ENCODE peak calls at places on chromosomes 6 and 20, in seven cellular contexts. One of them, this sample, is unnamed.

GRCh38 chr6:41488392-41489129 is 57.6 kb upstream of the FOXP4 start:
- DNase-seq in T1000: peak
- DNase-seq in activated CD8-positive, alpha-beta T cell treated with anti-CD3 and anti-CD28 coated beads for 36 hours: no peak
- DNase-seq in kidney: peak
- DNase-seq in T47D: no peak
- DNase-seq in nephron progenitor cell: peak
- DNase-seq in putamen: no peak
- DNase-seq in this sample: no peak

GRCh38 chr20:62616728-62617621 is 25.3 kb upstream of the SLCO4A1 start:
- DNase-seq in T1000: no peak
- DNase-seq in activated CD8-positive, alpha-beta T cell treated with anti-CD3 and anti-CD28 coated beads for 36 hours: peak
- DNase-seq in kidney: peak
- DNase-seq in T47D: peak
- DNase-seq in nephron progenitor cell: peak
- DNase-seq in putamen: no peak
- DNase-seq in this sample: peak

GRCh38 chr6:33392979-33393378 is 1.4 kb downstream of the KIFC1 start:
- DNase-seq in T1000: no peak
- DNase-seq in activated CD8-positive, alpha-beta T cell treated with anti-CD3 and anti-CD28 coated beads for 36 hours: no peak
- DNase-seq in kidney: no peak
- DNase-seq in T47D: no peak
- DNase-seq in nephron progenitor cell: no peak
- DNase-seq in putamen: no peak
- DNase-seq in this sample: no peak

GRCh38 chr6:34243131-34243771 is 5.6 kb downstream of the SMIM29 start:
- DNase-seq in T1000: no peak
- DNase-seq in activated CD8-positive, alpha-beta T cell treated with anti-CD3 and anti-CD28 coated beads for 36 hours: peak
- DNase-seq in kidney: peak
- DNase-seq in T47D: no peak
- DNase-seq in nephron progenitor cell: no peak
- DNase-seq in putamen: no peak
- DNase-seq in this sample: no peak

GRCh38 chr6:156791261-156791850 is 14.2 kb downstream of the ARID1B start:
- DNase-seq in T1000: no peak
- DNase-seq in activated CD8-positive, alpha-beta T cell treated with anti-CD3 and anti-CD28 coated beads for 36 hours: peak
- DNase-seq in kidney: no peak
- DNase-seq in T47D: no peak
- DNase-seq in nephron progenitor cell: no peak
- DNase-seq in putamen: no peak
- DNase-seq in this sample: no peak

GRCh38 chr6:98041072-98041471 is 758.1 kb upstream of the MMS22L start:
- DNase-seq in T1000: no peak
- DNase-seq in activated CD8-positive, alpha-beta T cell treated with anti-CD3 and anti-CD28 coated beads for 36 hours: no peak
- DNase-seq in kidney: no peak
- DNase-seq in T47D: no peak
- DNase-seq in nephron progenitor cell: no peak
- DNase-seq in putamen: no peak
- DNase-seq in this sample: no peak

GRCh38 chr6:67112120-67112519 is 1405.1 kb upstream of the EYS start:
- DNase-seq in T1000: no peak
- DNase-seq in activated CD8-positive, alpha-beta T cell treated with anti-CD3 and anti-CD28 coated beads for 36 hours: no peak
- DNase-seq in kidney: no peak
- DNase-seq in T47D: no peak
- DNase-seq in nephron progenitor cell: no peak
- DNase-seq in putamen: no peak
- DNase-seq in this sample: no peak

GRCh38 chr6:100491947-100492670 is 27.4 kb upstream of the SIM1 start:
- DNase-seq in T1000: no peak
- DNase-seq in activated CD8-positive, alpha-beta T cell treated with anti-CD3 and anti-CD28 coated beads for 36 hours: no peak
- DNase-seq in kidney: no peak
- DNase-seq in T47D: no peak
- DNase-seq in nephron progenitor cell: no peak
- DNase-seq in putamen: no peak
- DNase-seq in this sample: no peak

GRCh38 chr6:88311561-88311960 is 145.4 kb upstream of the CNR1 start:
- DNase-seq in T1000: no peak
- DNase-seq in activated CD8-positive, alpha-beta T cell treated with anti-CD3 and anti-CD28 coated beads for 36 hours: no peak
- DNase-seq in kidney: peak
- DNase-seq in T47D: no peak
- DNase-seq in nephron progenitor cell: no peak
- DNase-seq in putamen: no peak
- DNase-seq in this sample: no peak

GRCh38 chr6:153003294-153003645 is 761 bp upstream of the MTRF1L start:
- DNase-seq in T1000: no peak
- DNase-seq in activated CD8-positive, alpha-beta T cell treated with anti-CD3 and anti-CD28 coated beads for 36 hours: no peak
- DNase-seq in kidney: no peak
- DNase-seq in T47D: no peak
- DNase-seq in nephron progenitor cell: no peak
- DNase-seq in putamen: peak
- DNase-seq in this sample: peak

GRCh38 chr6:125546827-125547226 is 202.6 kb upstream of the HEY2 start:
- DNase-seq in T1000: no peak
- DNase-seq in activated CD8-positive, alpha-beta T cell treated with anti-CD3 and anti-CD28 coated beads for 36 hours: no peak
- DNase-seq in kidney: no peak
- DNase-seq in T47D: peak
- DNase-seq in nephron progenitor cell: no peak
- DNase-seq in putamen: no peak
- DNase-seq in this sample: no peak

GRCh38 chr6:137389150-137389664 is 105.0 kb downstream of the OLIG3 start:
- DNase-seq in T1000: no peak
- DNase-seq in activated CD8-positive, alpha-beta T cell treated with anti-CD3 and anti-CD28 coated beads for 36 hours: peak
- DNase-seq in kidney: no peak
- DNase-seq in T47D: no peak
- DNase-seq in nephron progenitor cell: no peak
- DNase-seq in putamen: peak
- DNase-seq in this sample: peak

GRCh38 chr6:130613176-130613575 is 214.0 kb upstream of the SMLR1 start:
- DNase-seq in T1000: no peak
- DNase-seq in activated CD8-positive, alpha-beta T cell treated with anti-CD3 and anti-CD28 coated beads for 36 hours: no peak
- DNase-seq in kidney: no peak
- DNase-seq in T47D: no peak
- DNase-seq in nephron progenitor cell: no peak
- DNase-seq in putamen: no peak
- DNase-seq in this sample: no peak

GRCh38 chr6:2450546-2450945 is 205.1 kb upstream of the GMDS start:
- DNase-seq in T1000: no peak
- DNase-seq in activated CD8-positive, alpha-beta T cell treated with anti-CD3 and anti-CD28 coated beads for 36 hours: no peak
- DNase-seq in kidney: no peak
- DNase-seq in T47D: no peak
- DNase-seq in nephron progenitor cell: no peak
- DNase-seq in putamen: no peak
- DNase-seq in this sample: no peak

GRCh38 chr6:43014434-43014909 is 423 bp downstream of the KLHDC3 start:
- DNase-seq in T1000: no peak
- DNase-seq in activated CD8-positive, alpha-beta T cell treated with anti-CD3 and anti-CD28 coated beads for 36 hours: no peak
- DNase-seq in kidney: no peak
- DNase-seq in T47D: peak
- DNase-seq in nephron progenitor cell: no peak
- DNase-seq in putamen: no peak
- DNase-seq in this sample: no peak

GRCh38 chr6:97059473-97059872 is 134.9 kb downstream of the KLHL32 start:
- DNase-seq in T1000: no peak
- DNase-seq in activated CD8-positive, alpha-beta T cell treated with anti-CD3 and anti-CD28 coated beads for 36 hours: no peak
- DNase-seq in kidney: no peak
- DNase-seq in T47D: peak
- DNase-seq in nephron progenitor cell: no peak
- DNase-seq in putamen: no peak
- DNase-seq in this sample: peak

GRCh38 chr6:21423106-21423854 is 170.3 kb upstream of the SOX4 start:
- DNase-seq in T1000: no peak
- DNase-seq in activated CD8-positive, alpha-beta T cell treated with anti-CD3 and anti-CD28 coated beads for 36 hours: no peak
- DNase-seq in kidney: no peak
- DNase-seq in T47D: no peak
- DNase-seq in nephron progenitor cell: peak
- DNase-seq in putamen: no peak
- DNase-seq in this sample: no peak

GRCh38 chr6:78583079-78583478 is 284.3 kb upstream of the IRAK1BP1 start:
- DNase-seq in T1000: no peak
- DNase-seq in activated CD8-positive, alpha-beta T cell treated with anti-CD3 and anti-CD28 coated beads for 36 hours: no peak
- DNase-seq in kidney: no peak
- DNase-seq in T47D: no peak
- DNase-seq in nephron progenitor cell: no peak
- DNase-seq in putamen: no peak
- DNase-seq in this sample: no peak